ENCODE peak calls at places on chromosome 14, in four cellular contexts. One of them, this sample, is unnamed.

GRCh38 chr14:102914474-102915291 is 7.8 kb upstream of the AMN start:
- DNase-seq in PC-3: no peak
- DNase-seq in Peyer's patch: no peak
- DNase-seq in fibroblast of mammary gland: no peak
- DNase-seq in this sample: no peak

GRCh38 chr14:103336191-103336590 is 2.2 kb downstream of the EIF5 start:
- DNase-seq in Peyer's patch: no peak
- DNase-seq in PC-3: no peak
- DNase-seq in fibroblast of mammary gland: no peak
- DNase-seq in this sample: no peak

GRCh38 chr14:39034481-39035296 is 68.3 kb downstream of the SEC23A start:
- DNase-seq in PC-3: peak; percentile 10
- DNase-seq in Peyer's patch: peak; percentile 58
- DNase-seq in fibroblast of mammary gland: no peak
- DNase-seq in this sample: no peak

GRCh38 chr14:59997496-59997895 is 77.6 kb downstream of the LRRC9 start:
- DNase-seq in fibroblast of mammary gland: peak; percentile 67
- DNase-seq in Peyer's patch: no peak
- DNase-seq in PC-3: peak; percentile 35
- DNase-seq in this sample: peak; percentile 26

GRCh38 chr14:89237923-89238529 is 179.0 kb downstream of the FOXN3 start:
- DNase-seq in PC-3: peak; percentile 52
- DNase-seq in Peyer's patch: no peak
- DNase-seq in fibroblast of mammary gland: peak; percentile 29
- DNase-seq in this sample: no peak

GRCh38 chr14:22487401-22487800 is 101.6 kb downstream of the DAD1 start:
- DNase-seq in PC-3: no peak
- DNase-seq in fibroblast of mammary gland: no peak
- DNase-seq in Peyer's patch: no peak
- DNase-seq in this sample: no peak

GRCh38 chr14:72553161-72553560 is 340.7 kb downstream of the DPF3 start:
- DNase-seq in PC-3: no peak
- DNase-seq in fibroblast of mammary gland: no peak
- DNase-seq in Peyer's patch: no peak
- DNase-seq in this sample: peak; percentile 53

GRCh38 chr14:64465208-64465821 is at the start of gene AKAP5:
- DNase-seq in PC-3: peak; percentile 53
- DNase-seq in Peyer's patch: peak; percentile 81
- DNase-seq in fibroblast of mammary gland: no peak
- DNase-seq in this sample: no peak

GRCh38 chr14:84409435-84409834 is 1120.5 kb upstream of the FLRT2 start:
- DNase-seq in PC-3: no peak
- DNase-seq in fibroblast of mammary gland: peak; percentile 10
- DNase-seq in Peyer's patch: no peak
- DNase-seq in this sample: no peak

GRCh38 chr14:60905930-60906329 is 74.9 kb downstream of the TRMT5 start:
- DNase-seq in fibroblast of mammary gland: peak; percentile 19
- DNase-seq in PC-3: peak; percentile 43
- DNase-seq in Peyer's patch: no peak
- DNase-seq in this sample: peak; percentile 4

GRCh38 chr14:104800600-104801283 is at the start of gene ZBTB42:
- DNase-seq in fibroblast of mammary gland: no peak
- DNase-seq in PC-3: peak; percentile 91
- DNase-seq in Peyer's patch: peak; percentile 94
- DNase-seq in this sample: peak; percentile 23

GRCh38 chr14:55077691-55078151 is 26.3 kb downstream of the MAPK1IP1L start:
- DNase-seq in PC-3: no peak
- DNase-seq in fibroblast of mammary gland: peak; percentile 61
- DNase-seq in Peyer's patch: peak; percentile 68
- DNase-seq in this sample: peak; percentile 46

GRCh38 chr14:89563503-89563902 is 146.5 kb upstream of the FOXN3 start:
- DNase-seq in Peyer's patch: no peak
- DNase-seq in PC-3: no peak
- DNase-seq in fibroblast of mammary gland: no peak
- DNase-seq in this sample: no peak

GRCh38 chr14:69137456-69138188 is 15.3 kb downstream of the DCAF5 start:
- DNase-seq in PC-3: no peak
- DNase-seq in Peyer's patch: no peak
- DNase-seq in fibroblast of mammary gland: no peak
- DNase-seq in this sample: peak; percentile 27

GRCh38 chr14:93571275-93571674 is 140.5 kb downstream of the UNC79 start:
- DNase-seq in PC-3: no peak
- DNase-seq in Peyer's patch: no peak
- DNase-seq in fibroblast of mammary gland: no peak
- DNase-seq in this sample: no peak

GRCh38 chr14:74015965-74016364 is 3.1 kb downstream of the ENTPD5 start:
- DNase-seq in fibroblast of mammary gland: no peak
- DNase-seq in PC-3: no peak
- DNase-seq in Peyer's patch: no peak
- DNase-seq in this sample: no peak

GRCh38 chr14:50666772-50667490 is 1.2 kb downstream of the SAV1 start:
- DNase-seq in PC-3: peak; percentile 82
- DNase-seq in fibroblast of mammary gland: peak; percentile 87
- DNase-seq in Peyer's patch: peak; percentile 74
- DNase-seq in this sample: peak; percentile 79

GRCh38 chr14:102592969-102593840 is 756 bp downstream of the RCOR1 start:
- DNase-seq in fibroblast of mammary gland: peak; percentile 31
- DNase-seq in Peyer's patch: peak; percentile 71
- DNase-seq in PC-3: peak; percentile 28
- DNase-seq in this sample: peak; percentile 27

GRCh38 chr14:65794674-65795279 is 382.2 kb downstream of the FUT8 start:
- DNase-seq in Peyer's patch: no peak
- DNase-seq in PC-3: no peak
- DNase-seq in fibroblast of mammary gland: no peak
- DNase-seq in this sample: no peak

GRCh38 chr14:65478017-65478416 is 65.5 kb downstream of the FUT8 start:
- DNase-seq in Peyer's patch: no peak
- DNase-seq in fibroblast of mammary gland: no peak
- DNase-seq in PC-3: no peak
- DNase-seq in this sample: no peak

GRCh38 chr14:68628605-68629310 is 164.1 kb downstream of the ZFP36L1 start:
- DNase-seq in Peyer's patch: peak; percentile 47
- DNase-seq in PC-3: peak; percentile 38
- DNase-seq in fibroblast of mammary gland: no peak
- DNase-seq in this sample: no peak

GRCh38 chr14:42228611-42229010 is 621.9 kb downstream of the LRFN5 start:
- DNase-seq in fibroblast of mammary gland: no peak
- DNase-seq in Peyer's patch: no peak
- DNase-seq in PC-3: no peak
- DNase-seq in this sample: no peak

GRCh38 chr14:28757790-28758189 is 8.8 kb upstream of the FOXG1 start:
- DNase-seq in Peyer's patch: no peak
- DNase-seq in fibroblast of mammary gland: no peak
- DNase-seq in PC-3: no peak
- DNase-seq in this sample: no peak

GRCh38 chr14:28760431-28760996 is 6.1 kb upstream of the FOXG1 start:
- DNase-seq in PC-3: no peak
- DNase-seq in Peyer's patch: no peak
- DNase-seq in fibroblast of mammary gland: no peak
- DNase-seq in this sample: no peak

GRCh38 chr14:28758253-28758915 is 8.2 kb upstream of the FOXG1 start:
- DNase-seq in PC-3: no peak
- DNase-seq in Peyer's patch: no peak
- DNase-seq in fibroblast of mammary gland: no peak
- DNase-seq in this sample: no peak

GRCh38 chr14:28759658-28760313 is 6.8 kb upstream of the FOXG1 start:
- DNase-seq in PC-3: no peak
- DNase-seq in Peyer's patch: no peak
- DNase-seq in fibroblast of mammary gland: no peak
- DNase-seq in this sample: no peak

DNA sequence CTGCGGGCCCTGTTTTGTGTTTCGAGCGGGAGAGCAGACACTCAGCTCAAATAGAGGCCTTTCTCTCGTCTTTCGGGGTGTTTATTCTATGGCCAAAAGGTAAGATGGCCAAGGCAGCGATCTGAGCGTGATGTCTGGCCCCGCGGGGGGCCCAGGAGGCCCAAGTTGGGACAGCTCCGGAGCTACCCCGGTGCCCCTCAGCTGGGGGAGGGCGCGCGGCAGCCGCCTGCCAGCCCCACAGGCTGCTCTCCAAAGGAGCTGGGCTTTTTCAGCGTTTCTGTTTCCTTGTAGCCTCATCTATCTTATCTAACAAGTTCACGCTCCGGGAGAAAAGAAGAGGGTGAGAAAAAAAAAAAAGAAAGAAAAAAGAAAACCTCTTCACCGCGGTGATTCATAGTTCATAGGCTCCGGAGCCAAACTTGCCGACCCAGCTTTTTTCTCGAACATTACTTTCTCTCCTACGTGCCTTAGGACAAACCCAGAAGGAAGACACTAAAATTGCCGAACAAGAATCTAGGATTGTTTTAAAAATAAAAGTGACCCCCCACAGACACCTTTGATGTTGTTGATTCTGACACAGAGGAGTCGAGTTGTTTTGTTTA is 7.4 kb upstream of the FOXG1 start:
- DNase-seq in PC-3: no peak
- DNase-seq in Peyer's patch: no peak
- DNase-seq in fibroblast of mammary gland: no peak
- DNase-seq in this sample: no peak
- H3K4me3 ChIP-seq in PC-3: no peak overlapping the region
- H3K4me3 ChIP-seq in Peyer's patch: no peak overlapping the region
- H3K4me3 ChIP-seq in fibroblast of mammary gland: no peak overlapping the region
- H3K4me3 ChIP-seq in this sample: peak overlapping the region; percentile 22

GRCh38 chr14:99793213-99794155 is at the start of gene EML1:
- DNase-seq in Peyer's patch: peak; percentile 83
- DNase-seq in PC-3: peak; percentile 80
- DNase-seq in fibroblast of mammary gland: peak; percentile 68
- DNase-seq in this sample: peak; percentile 68

GRCh38 chr14:99794156-99794780 is 1.1 kb downstream of the EML1 start:
- DNase-seq in Peyer's patch: no peak
- DNase-seq in fibroblast of mammary gland: no peak
- DNase-seq in PC-3: peak; percentile 40
- DNase-seq in this sample: no peak

GRCh38 chr14:99797231-99797630 is 4.0 kb downstream of the EML1 start:
- DNase-seq in PC-3: no peak
- DNase-seq in Peyer's patch: no peak
- DNase-seq in fibroblast of mammary gland: no peak
- DNase-seq in this sample: no peak

GRCh38 chr14:99792551-99793212 is 531 bp upstream of the EML1 start:
- DNase-seq in Peyer's patch: no peak
- DNase-seq in fibroblast of mammary gland: peak; percentile 29
- DNase-seq in PC-3: no peak
- DNase-seq in this sample: peak; percentile 36

DNA sequence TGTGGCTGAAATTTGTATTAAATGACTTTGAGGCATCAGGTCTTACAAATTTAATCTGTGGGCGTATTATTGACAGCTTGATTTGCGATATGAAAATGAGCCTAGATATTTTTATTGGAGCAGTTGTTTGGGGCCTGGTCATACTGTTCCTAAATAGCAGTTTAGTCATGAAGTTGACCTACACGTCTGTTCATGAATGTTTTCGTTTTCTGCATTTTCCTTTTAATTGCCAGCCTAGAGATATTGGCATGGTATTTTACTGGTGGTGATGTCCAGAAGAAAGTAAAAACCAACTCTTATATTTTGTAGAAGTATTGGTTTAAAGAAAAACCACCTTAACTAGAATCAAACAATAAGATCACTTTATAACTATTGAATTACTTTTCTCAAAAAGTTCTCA is 1.8 kb downstream of the EML1 start:
- DNase-seq in PC-3: no peak
- DNase-seq in fibroblast of mammary gland: no peak
- DNase-seq in Peyer's patch: no peak
- DNase-seq in this sample: no peak
- H3K4me3 ChIP-seq in PC-3: no peak overlapping the region
- H3K4me3 ChIP-seq in fibroblast of mammary gland: no peak overlapping the region
- H3K4me3 ChIP-seq in Peyer's patch: no peak overlapping the region
- H3K4me3 ChIP-seq in this sample: no peak overlapping the region

DNA sequence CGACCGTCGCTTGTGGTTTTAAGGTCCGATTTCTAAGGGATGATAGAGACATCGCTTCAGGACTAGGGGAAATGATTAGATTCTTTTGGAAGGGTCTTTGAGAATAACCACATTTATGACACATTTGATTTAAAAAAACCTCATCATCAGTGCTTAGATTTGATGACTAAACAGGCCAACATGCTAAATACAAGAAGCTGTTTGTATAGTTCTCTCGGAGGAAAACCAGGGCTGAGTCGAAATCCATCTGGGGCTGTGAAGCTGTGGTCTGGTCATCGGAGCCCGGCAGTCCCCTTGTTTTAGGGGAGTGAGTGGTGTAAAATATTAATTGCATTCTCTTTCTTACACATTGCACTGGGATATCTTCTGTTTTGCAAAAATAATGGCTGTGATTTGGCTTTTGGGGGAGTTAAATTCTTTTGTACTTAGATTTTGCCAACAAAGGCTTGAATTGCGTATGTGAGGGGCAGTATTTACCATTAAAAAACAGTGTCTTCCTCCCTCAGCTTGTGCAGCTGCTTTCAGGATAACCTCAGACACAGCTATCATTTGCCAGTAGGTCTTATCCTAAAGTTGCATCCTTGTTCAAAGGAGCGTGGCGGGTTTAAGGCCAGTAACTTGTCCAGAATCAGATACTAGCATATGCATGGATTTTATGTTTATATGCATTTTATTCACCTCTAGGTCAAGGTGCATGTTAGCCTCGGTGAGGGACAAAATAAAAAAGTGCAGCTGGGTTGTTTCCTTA is 598 bp downstream of the GNG2 start:
- DNase-seq in Peyer's patch: no peak
- DNase-seq in fibroblast of mammary gland: peak; percentile 62
- DNase-seq in PC-3: peak; percentile 43
- DNase-seq in this sample: peak; percentile 16
- H3K4me3 ChIP-seq in Peyer's patch: peak overlapping the region; percentile 55
- H3K4me3 ChIP-seq in fibroblast of mammary gland: peak overlapping the region; percentile 66
- H3K4me3 ChIP-seq in PC-3: peak overlapping the region; percentile 75
- H3K4me3 ChIP-seq in this sample: peak overlapping the region; percentile 55

DNA sequence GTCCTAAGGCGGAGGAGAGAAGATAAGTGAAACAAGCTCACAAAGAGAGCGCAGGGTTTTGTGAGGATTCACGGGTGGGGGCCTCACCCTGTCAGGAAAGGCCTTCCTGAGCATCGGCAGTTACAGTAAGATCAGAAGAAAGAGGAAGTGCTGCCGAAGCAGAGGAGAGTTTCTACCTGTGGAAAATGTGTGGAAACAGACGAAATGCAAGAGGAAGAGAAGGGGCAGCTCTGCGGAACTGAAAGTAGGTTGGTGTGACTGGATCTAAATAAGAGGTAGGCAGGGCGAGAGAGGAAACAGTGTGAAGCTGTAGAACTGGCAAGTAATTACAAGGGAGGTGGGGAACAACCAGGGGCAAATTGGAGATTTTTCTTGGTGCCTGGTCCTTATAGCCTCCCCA is 2.7 kb downstream of the GPR68 start:
- DNase-seq in fibroblast of mammary gland: no peak
- DNase-seq in Peyer's patch: peak; percentile 79
- DNase-seq in PC-3: no peak
- DNase-seq in this sample: no peak
- H3K4me3 ChIP-seq in fibroblast of mammary gland: no peak overlapping the region
- H3K4me3 ChIP-seq in Peyer's patch: peak overlapping the region; percentile 11
- H3K4me3 ChIP-seq in PC-3: no peak overlapping the region
- H3K4me3 ChIP-seq in this sample: no peak overlapping the region

GRCh38 chr14:76810525-76810924 is 2.2 kb downstream of the ANGEL1 start:
- DNase-seq in fibroblast of mammary gland: no peak
- DNase-seq in Peyer's patch: no peak
- DNase-seq in PC-3: no peak
- DNase-seq in this sample: no peak
- H3K4me3 ChIP-seq in fibroblast of mammary gland: no peak overlapping the region
- H3K4me3 ChIP-seq in Peyer's patch: peak overlapping the region; percentile 86
- H3K4me3 ChIP-seq in PC-3: peak overlapping the region; percentile 93
- H3K4me3 ChIP-seq in this sample: peak overlapping the region; percentile 77